ENCODE peak calls at places on chromosome 17, in seven cellular contexts. H, S, U, M, L, A and V are unnamed samples.

GRCh38 chr17:51121620-51122472 is 1.2 kb upstream of the SPAG9 start:
- DNase-seq in H (peak; percentile 94), S (peak; percentile 69), U (peak; percentile 83), M (peak; percentile 89), L (peak; percentile 72), A (peak; percentile 90), V (peak; percentile 99)

GRCh38 chr17:82367724-82368524 is 3.6 kb upstream of the UTS2R start:
- DNase-seq in H (no peak), S (peak; percentile 92), U (no peak), M (no peak), L (no peak), A (no peak), V (peak; percentile 50)

GRCh38 chr17:80260791-80261158 is at the start of gene RNF213:
- DNase-seq in H (peak; percentile 75), S (peak; percentile 77), U (peak; percentile 23), M (peak; percentile 57), L (peak; percentile 66), A (no peak), V (no peak)

GRCh38 chr17:37787055-37787720 is 42.3 kb upstream of the HNF1B start:
- DNase-seq in H (peak; percentile 90), S (no peak), U (no peak), M (no peak), L (no peak), A (peak; percentile 59), V (no peak)

GRCh38 chr17:1423456-1424135 is 23.6 kb upstream of the YWHAE start:
- DNase-seq in H (no peak), S (no peak), U (no peak), M (peak; percentile 39), L (no peak), A (no peak), V (no peak)

GRCh38 chr17:46198233-46198632 is 5.0 kb upstream of the KANSL1 start:
- DNase-seq in H (no peak), S (no peak), U (no peak), M (no peak), L (no peak), A (no peak), V (no peak)

GRCh38 chr17:65799454-65799853 is 238.0 kb upstream of the AXIN2 start:
- DNase-seq in H (no peak), S (no peak), U (no peak), M (no peak), L (no peak), A (no peak), V (no peak)

GRCh38 chr17:62629556-62630364 is 2.3 kb downstream of the MRC2 start:
- DNase-seq in H (no peak), S (no peak), U (no peak), M (no peak), L (no peak), A (no peak), V (no peak)

GRCh38 chr17:28745777-28746473 is 2.1 kb downstream of the TRAF4 start:
- DNase-seq in H (peak; percentile 85), S (no peak), U (no peak), M (peak; percentile 91), L (no peak), A (no peak), V (no peak)

GRCh38 chr17:8900626-8901585 is 33.4 kb upstream of the PIK3R6 start:
- DNase-seq in H (peak; percentile 31), S (no peak), U (no peak), M (no peak), L (no peak), A (no peak), V (no peak)

GRCh38 chr17:81309859-81310839 is 15.0 kb upstream of the SLC38A10 start:
- DNase-seq in H (no peak), S (no peak), U (no peak), M (peak; percentile 48), L (no peak), A (no peak), V (no peak)

GRCh38 chr17:33819539-33819938 is 435.5 kb upstream of the CCL2 start:
- DNase-seq in H (no peak), S (no peak), U (no peak), M (no peak), L (no peak), A (no peak), V (no peak)

GRCh38 chr17:61720016-61720795 is 129.2 kb upstream of the NACA2 start:
- DNase-seq in H (no peak), S (no peak), U (no peak), M (no peak), L (no peak), A (peak; percentile 11), V (no peak)

GRCh38 chr17:15233022-15233805 is 31.9 kb downstream of the PMP22 start:
- DNase-seq in H (no peak), S (peak; percentile 27), U (no peak), M (no peak), L (no peak), A (peak; percentile 37), V (peak; percentile 23)

GRCh38 chr17:49403514-49404289 is 11.0 kb downstream of the PHB1 start:
- DNase-seq in H (no peak), S (no peak), U (no peak), M (no peak), L (no peak), A (no peak), V (no peak)

GRCh38 chr17:5097101-5097834 is 14.4 kb downstream of the ZNF232 start:
- DNase-seq in H (no peak), S (no peak), U (no peak), M (no peak), L (peak; percentile 63), A (no peak), V (no peak)

GRCh38 chr17:33509331-33509730 is 216.2 kb upstream of the ASIC2 start:
- DNase-seq in H (no peak), S (no peak), U (no peak), M (no peak), L (no peak), A (no peak), V (no peak)

GRCh38 chr17:16908282-16908681 is 63.6 kb downstream of the TNFRSF13B start:
- DNase-seq in H (no peak), S (no peak), U (no peak), M (no peak), L (no peak), A (no peak), V (no peak)

GRCh38 chr17:81457917-81458555 is 54.6 kb downstream of the ACTG1 start:
- DNase-seq in H (no peak), S (no peak), U (no peak), M (no peak), L (no peak), A (no peak), V (no peak)

GRCh38 chr17:39513256-39513655 is 52.0 kb downstream of the CDK12 start:
- DNase-seq in H (no peak), S (no peak), U (no peak), M (no peak), L (no peak), A (no peak), V (no peak)

GRCh38 chr17:17890773-17891759 is 54.3 kb upstream of the SREBF1 start:
- DNase-seq in H (peak; percentile 69), S (peak; percentile 67), U (peak; percentile 12), M (peak; percentile 71), L (peak; percentile 67), A (peak; percentile 56), V (peak; percentile 58)

GRCh38 chr17:6868579-6868978 is 37.0 kb upstream of the TEKT1 start:
- DNase-seq in H (no peak), S (no peak), U (no peak), M (peak; percentile 29), L (no peak), A (peak; percentile 19), V (no peak)

GRCh38 chr17:76501827-76502307 is 644 bp upstream of the RHBDF2 start:
- DNase-seq in H (no peak), S (no peak), U (no peak), M (no peak), L (no peak), A (no peak), V (no peak)

GRCh38 chr17:60305141-60305540 is 86.8 kb downstream of the USP32 start:
- DNase-seq in H (no peak), S (no peak), U (no peak), M (no peak), L (no peak), A (no peak), V (no peak)

GRCh38 chr17:81093576-81094223 is 58.7 kb downstream of the BAIAP2 start:
- DNase-seq in H (no peak), S (no peak), U (no peak), M (no peak), L (no peak), A (no peak), V (no peak)

GRCh38 chr17:68592004-68592403 is 9.2 kb downstream of the FAM20A start:
- DNase-seq in H (no peak), S (no peak), U (no peak), M (no peak), L (no peak), A (no peak), V (no peak)

GRCh38 chr17:28693866-28694265 is 17.8 kb downstream of the PROCA1 start:
- DNase-seq in H (no peak), S (no peak), U (no peak), M (no peak), L (no peak), A (no peak), V (no peak)

GRCh38 chr17:80396680-80397387 is 18.1 kb upstream of the ENDOV start:
- DNase-seq in H (no peak), S (no peak), U (no peak), M (no peak), L (no peak), A (no peak), V (no peak)

GRCh38 chr17:14745122-14745521 is 444.2 kb downstream of the HS3ST3B1 start:
- DNase-seq in H (no peak), S (no peak), U (no peak), M (no peak), L (no peak), A (no peak), V (no peak)

GRCh38 chr17:39944393-39944711 is 16.8 kb downstream of the LRRC3C start:
- DNase-seq in H (no peak), S (no peak), U (no peak), M (no peak), L (no peak), A (no peak), V (no peak)

GRCh38 chr17:73628642-73629552 is 15.3 kb downstream of the SDK2 start:
- DNase-seq in H (no peak), S (no peak), U (no peak), M (no peak), L (no peak), A (no peak), V (no peak)

GRCh38 chr17:81710514-81711308 is 1.4 kb upstream of the SLC25A10 start:
- DNase-seq in H (no peak), S (no peak), U (no peak), M (no peak), L (no peak), A (no peak), V (no peak)

GRCh38 chr17:6997171-6997570 is 1.3 kb downstream of the ALOX12 start:
- DNase-seq in H (no peak), S (no peak), U (no peak), M (no peak), L (no peak), A (no peak), V (no peak)

GRCh38 chr17:76707985-76708807 is 2.6 kb downstream of the MXRA7 start:
- DNase-seq in H (no peak), S (no peak), U (no peak), M (no peak), L (peak; percentile 75), A (no peak), V (no peak)

GRCh38 chr17:78051186-78051972 is 77.2 kb downstream of the TMC6 start:
- DNase-seq in H (no peak), S (no peak), U (no peak), M (no peak), L (no peak), A (no peak), V (no peak)

GRCh38 chr17:81191116-81191515 is 25.1 kb upstream of the AATK start:
- DNase-seq in H (no peak), S (no peak), U (no peak), M (no peak), L (no peak), A (no peak), V (no peak)

GRCh38 chr17:57284984-57285646 is 28.8 kb downstream of the MSI2 start:
- DNase-seq in H (no peak), S (no peak), U (no peak), M (no peak), L (no peak), A (peak; percentile 47), V (no peak)

GRCh38 chr17:42819939-42820535 is 4.0 kb downstream of the BECN1 start:
- DNase-seq in H (no peak), S (peak; percentile 74), U (peak; percentile 71), M (peak; percentile 40), L (peak; percentile 77), A (no peak), V (peak; percentile 48)